ENCODE peak calls at places on chromosomes 13 and 19, in ten cellular contexts. M is fibroblast of lung; N is NAMALWA; P is kidney tubule cell; Q is fibroblast of gingiva; U is NCI-H1694 treated with DMSO at 0.1 percent for 48 hours; S is CD4-positive, alpha-beta T cell; A is CD8-positive, alpha-beta T cell; W is NCI-H1092 treated with DMSO at 0.1 percent for 48 hours; X is PC-9. L is an unnamed sample.
A peak's percentile ranks its signal among the peaks of the same experiment; 100 is the strongest.

GRCh38 chr13:57631607-57632275 is at the start of gene PCDH17:
- DNase-seq in X (no peak), M (peak; percentile 70), W (peak; percentile 85), U (no peak), P (peak; percentile 20), A (no peak), N (no peak), S (no peak), Q (peak; percentile 6), L (no peak)

GRCh38 chr13:107202371-107203023 is 634.6 kb upstream of the ARGLU1 start:
- DNase-seq in Q (no peak), X (no peak), W (no peak), N (no peak), P (peak; percentile 30), M (peak; percentile 56), U (no peak), S (no peak), A (no peak), L (no peak)

GRCh38 chr19:3039125-3039524 is 10.0 kb upstream of the TLE2 start:
- DNase-seq in W (no peak), A (no peak), U (no peak), Q (no peak), S (no peak), X (no peak), N (no peak), M (no peak), P (no peak), L (no peak)

GRCh38 chr19:16661480-16662034 is 618 bp downstream of the TMEM38A start:
- DNase-seq in P (no peak), X (no peak), W (peak; percentile 20), N (peak; percentile 81), A (no peak), U (no peak), Q (no peak), M (no peak), S (peak; percentile 7), L (peak; percentile 15)

GRCh38 chr19:1070931-1071791 is 4.2 kb downstream of the ARHGAP45 start:
- DNase-seq in S (no peak), A (no peak), M (no peak), N (no peak), P (no peak), Q (no peak), U (no peak), W (no peak), X (no peak), L (no peak)

GRCh38 chr13:95050800-95051620 is 250.2 kb downstream of the ABCC4 start:
- DNase-seq in N (no peak), S (no peak), A (no peak), P (no peak), W (no peak), Q (no peak), M (no peak), X (no peak), U (no peak), L (no peak)

GRCh38 chr19:29999490-29999889 is 57.5 kb downstream of the URI1 start:
- DNase-seq in S (no peak), P (no peak), M (no peak), N (no peak), Q (no peak), X (no peak), W (no peak), U (no peak), A (no peak), L (no peak)

GRCh38 chr13:28337196-28338045 is 157.5 kb downstream of the FLT1 start:
- DNase-seq in P (no peak), X (no peak), W (no peak), M (peak; percentile 74), U (no peak), Q (peak; percentile 82), N (no peak), S (no peak), A (no peak), L (no peak)

GRCh38 chr19:1747285-1748114 is 5.8 kb upstream of the ONECUT3 start:
- DNase-seq in U (no peak), M (peak; percentile 55), S (peak; percentile 29), X (peak; percentile 97), Q (no peak), A (peak; percentile 12), W (no peak), P (peak; percentile 98), N (no peak), L (no peak)

GRCh38 chr19:19342086-19343015 is 21.7 kb downstream of the MAU2 start:
- DNase-seq in P (peak; percentile 63), W (peak; percentile 25), M (peak; percentile 57), N (peak; percentile 66), Q (peak; percentile 45), X (peak; percentile 51), S (no peak), A (no peak), U (peak; percentile 22), L (peak; percentile 86)

GRCh38 chr13:111213964-111214726 is 99.0 kb downstream of the ARHGEF7 start:
- DNase-seq in Q (no peak), W (peak; percentile 60), A (no peak), S (no peak), U (no peak), N (peak; percentile 61), X (no peak), M (no peak), P (no peak), L (peak; percentile 65)

GRCh38 chr19:37953125-37953524 is 46.1 kb downstream of the SIPA1L3 start:
- DNase-seq in A (no peak), S (no peak), X (peak; percentile 38), N (no peak), U (no peak), W (no peak), Q (no peak), P (peak; percentile 70), M (no peak), L (no peak)

GRCh38 chr19:15672580-15673175 is at the start of gene CYP4F12:
- DNase-seq in X (peak; percentile 82), M (peak; percentile 12), A (peak; percentile 33), N (peak; percentile 48), P (peak; percentile 10), U (no peak), Q (no peak), S (peak; percentile 32), W (no peak), L (no peak)

GRCh38 chr13:82010780-82011179 is 1669.9 kb upstream of the SPRY2 start:
- DNase-seq in Q (no peak), X (no peak), N (no peak), M (peak; percentile 1), W (no peak), A (no peak), U (no peak), S (no peak), P (no peak), L (no peak)

GRCh38 chr13:57409656-57410055 is 221.9 kb upstream of the PCDH17 start:
- DNase-seq in M (no peak), U (no peak), A (no peak), W (no peak), X (no peak), P (no peak), S (no peak), Q (no peak), N (no peak), L (no peak)

GRCh38 chr13:107234315-107234714 is 666.4 kb upstream of the ARGLU1 start:
- DNase-seq in S (no peak), Q (no peak), U (no peak), W (peak; percentile 75), N (no peak), M (no peak), A (no peak), P (no peak), X (no peak), L (no peak)

GRCh38 chr19:41133260-41133659 is 19.0 kb downstream of the CYP2F1 start:
- DNase-seq in M (no peak), N (no peak), Q (no peak), W (no peak), X (no peak), U (no peak), A (no peak), P (no peak), S (no peak), L (no peak)

GRCh38 chr19:10920288-10920655 is 8.2 kb downstream of the YIPF2 start:
- DNase-seq in S (no peak), A (no peak), M (no peak), W (no peak), U (no peak), P (no peak), Q (no peak), N (no peak), X (no peak), L (no peak)

GRCh38 chr13:43230989-43231388 is 207.6 kb downstream of the DNAJC15 start:
- DNase-seq in X (no peak), M (no peak), S (no peak), P (no peak), U (no peak), W (no peak), N (no peak), A (no peak), Q (no peak), L (no peak)

GRCh38 chr19:51365211-51366049 is 758 bp downstream of the ETFB start:
- DNase-seq in U (no peak), S (no peak), Q (peak; percentile 58), N (peak; percentile 71), A (no peak), W (peak; percentile 24), X (peak; percentile 41), P (peak; percentile 45), M (peak; percentile 50), L (peak; percentile 25)

GRCh38 chr19:35963514-35963913 is 27.3 kb downstream of the LRFN3 start:
- DNase-seq in A (no peak), P (peak; percentile 47), M (peak; percentile 57), W (no peak), U (no peak), N (no peak), X (no peak), S (peak; percentile 30), Q (peak; percentile 35), L (peak; percentile 44)